ENCODE peak calls at places on chromosomes 16 and 17, in ten cellular contexts. One of them, this sample, is unnamed.

GRCh38 chr17:28550858-28551257 is 1.6 kb downstream of the UNC119 start:
- DNase-seq in RPMI7951: no peak
- DNase-seq in germinal center: no peak
- DNase-seq in stimulated activated CD4-positive, alpha-beta T cell treated with anti-CD3 and anti-CD28 coated beads, Interleukin-1b, Interleukin-23, amount 100 ng/mL, for 1 hour: no peak
- DNase-seq in B cell: no peak
- DNase-seq in heart right ventricle: no peak
- DNase-seq in activated CD4-positive, alpha-beta T cell treated with anti-CD3 and anti-CD28 coated beads, Interleukin-2, amount 50 U/mL, for 4 hours: no peak
- DNase-seq in cardiac fibroblast: no peak
- DNase-seq in progenitor cell of endocrine pancreas: no peak
- DNase-seq in neural crest cell: no peak
- DNase-seq in this sample: no peak

GRCh38 chr17:42087736-42088705 is 10.3 kb downstream of the ZNF385C start:
- DNase-seq in RPMI7951: no peak
- DNase-seq in germinal center: no peak
- DNase-seq in stimulated activated CD4-positive, alpha-beta T cell treated with anti-CD3 and anti-CD28 coated beads, Interleukin-1b, Interleukin-23, amount 100 ng/mL, for 1 hour: no peak
- DNase-seq in B cell: no peak
- DNase-seq in heart right ventricle: no peak
- DNase-seq in activated CD4-positive, alpha-beta T cell treated with anti-CD3 and anti-CD28 coated beads, Interleukin-2, amount 50 U/mL, for 4 hours: no peak
- DNase-seq in cardiac fibroblast: no peak
- DNase-seq in progenitor cell of endocrine pancreas: no peak
- DNase-seq in neural crest cell: no peak
- DNase-seq in this sample: no peak

GRCh38 chr16:78851266-78851665 is 749.3 kb downstream of the MAF start:
- DNase-seq in RPMI7951: no peak
- DNase-seq in germinal center: no peak
- DNase-seq in stimulated activated CD4-positive, alpha-beta T cell treated with anti-CD3 and anti-CD28 coated beads, Interleukin-1b, Interleukin-23, amount 100 ng/mL, for 1 hour: no peak
- DNase-seq in B cell: no peak
- DNase-seq in heart right ventricle: no peak
- DNase-seq in activated CD4-positive, alpha-beta T cell treated with anti-CD3 and anti-CD28 coated beads, Interleukin-2, amount 50 U/mL, for 4 hours: no peak
- DNase-seq in cardiac fibroblast: no peak
- DNase-seq in progenitor cell of endocrine pancreas: no peak
- DNase-seq in neural crest cell: no peak
- DNase-seq in this sample: no peak

GRCh38 chr17:15896834-15897233 is 48.1 kb upstream of the ADORA2B start:
- DNase-seq in RPMI7951: no peak
- DNase-seq in germinal center: no peak
- DNase-seq in stimulated activated CD4-positive, alpha-beta T cell treated with anti-CD3 and anti-CD28 coated beads, Interleukin-1b, Interleukin-23, amount 100 ng/mL, for 1 hour: no peak
- DNase-seq in B cell: no peak
- DNase-seq in heart right ventricle: no peak
- DNase-seq in activated CD4-positive, alpha-beta T cell treated with anti-CD3 and anti-CD28 coated beads, Interleukin-2, amount 50 U/mL, for 4 hours: no peak
- DNase-seq in cardiac fibroblast: no peak
- DNase-seq in progenitor cell of endocrine pancreas: no peak
- DNase-seq in neural crest cell: no peak
- DNase-seq in this sample: no peak

GRCh38 chr17:15663176-15663575 is 20.9 kb downstream of the TRIM16 start:
- DNase-seq in RPMI7951: no peak
- DNase-seq in germinal center: no peak
- DNase-seq in stimulated activated CD4-positive, alpha-beta T cell treated with anti-CD3 and anti-CD28 coated beads, Interleukin-1b, Interleukin-23, amount 100 ng/mL, for 1 hour: no peak
- DNase-seq in B cell: no peak
- DNase-seq in heart right ventricle: no peak
- DNase-seq in activated CD4-positive, alpha-beta T cell treated with anti-CD3 and anti-CD28 coated beads, Interleukin-2, amount 50 U/mL, for 4 hours: no peak
- DNase-seq in cardiac fibroblast: no peak
- DNase-seq in progenitor cell of endocrine pancreas: no peak
- DNase-seq in neural crest cell: no peak
- DNase-seq in this sample: no peak

GRCh38 chr16:4358831-4359561 is 7.9 kb upstream of the PAM16 start:
- DNase-seq in RPMI7951: peak; percentile 26
- DNase-seq in germinal center: peak; percentile 67
- DNase-seq in stimulated activated CD4-positive, alpha-beta T cell treated with anti-CD3 and anti-CD28 coated beads, Interleukin-1b, Interleukin-23, amount 100 ng/mL, for 1 hour: peak; percentile 50
- DNase-seq in B cell: peak; percentile 70
- DNase-seq in heart right ventricle: peak; percentile 78
- DNase-seq in activated CD4-positive, alpha-beta T cell treated with anti-CD3 and anti-CD28 coated beads, Interleukin-2, amount 50 U/mL, for 4 hours: peak; percentile 55
- DNase-seq in cardiac fibroblast: peak; percentile 46
- DNase-seq in progenitor cell of endocrine pancreas: peak; percentile 83
- DNase-seq in neural crest cell: peak; percentile 77
- DNase-seq in this sample: peak; percentile 80

GRCh38 chr17:49971848-49972485 is 3.0 kb downstream of the DLX4 start:
- DNase-seq in RPMI7951: peak; percentile 49
- DNase-seq in germinal center: no peak
- DNase-seq in stimulated activated CD4-positive, alpha-beta T cell treated with anti-CD3 and anti-CD28 coated beads, Interleukin-1b, Interleukin-23, amount 100 ng/mL, for 1 hour: no peak
- DNase-seq in B cell: no peak
- DNase-seq in heart right ventricle: no peak
- DNase-seq in activated CD4-positive, alpha-beta T cell treated with anti-CD3 and anti-CD28 coated beads, Interleukin-2, amount 50 U/mL, for 4 hours: no peak
- DNase-seq in cardiac fibroblast: no peak
- DNase-seq in progenitor cell of endocrine pancreas: no peak
- DNase-seq in neural crest cell: no peak
- DNase-seq in this sample: no peak

GRCh38 chr17:80124351-80124981 is 22.5 kb downstream of the EIF4A3 start:
- DNase-seq in RPMI7951: peak; percentile 25
- DNase-seq in germinal center: no peak
- DNase-seq in stimulated activated CD4-positive, alpha-beta T cell treated with anti-CD3 and anti-CD28 coated beads, Interleukin-1b, Interleukin-23, amount 100 ng/mL, for 1 hour: no peak
- DNase-seq in B cell: no peak
- DNase-seq in heart right ventricle: no peak
- DNase-seq in activated CD4-positive, alpha-beta T cell treated with anti-CD3 and anti-CD28 coated beads, Interleukin-2, amount 50 U/mL, for 4 hours: no peak
- DNase-seq in cardiac fibroblast: peak; percentile 91
- DNase-seq in progenitor cell of endocrine pancreas: peak; percentile 44
- DNase-seq in neural crest cell: peak; percentile 40
- DNase-seq in this sample: peak; percentile 62

GRCh38 chr17:76556759-76557367 is 17.0 kb downstream of the PRCD start:
- DNase-seq in RPMI7951: peak; percentile 41
- DNase-seq in germinal center: no peak
- DNase-seq in stimulated activated CD4-positive, alpha-beta T cell treated with anti-CD3 and anti-CD28 coated beads, Interleukin-1b, Interleukin-23, amount 100 ng/mL, for 1 hour: no peak
- DNase-seq in B cell: no peak
- DNase-seq in heart right ventricle: no peak
- DNase-seq in activated CD4-positive, alpha-beta T cell treated with anti-CD3 and anti-CD28 coated beads, Interleukin-2, amount 50 U/mL, for 4 hours: no peak
- DNase-seq in cardiac fibroblast: peak; percentile 70
- DNase-seq in progenitor cell of endocrine pancreas: no peak
- DNase-seq in neural crest cell: no peak
- DNase-seq in this sample: no peak

GRCh38 chr16:85910854-85911247 is 11.9 kb downstream of the IRF8 start:
- DNase-seq in RPMI7951: no peak
- DNase-seq in germinal center: no peak
- DNase-seq in stimulated activated CD4-positive, alpha-beta T cell treated with anti-CD3 and anti-CD28 coated beads, Interleukin-1b, Interleukin-23, amount 100 ng/mL, for 1 hour: no peak
- DNase-seq in B cell: no peak
- DNase-seq in heart right ventricle: no peak
- DNase-seq in activated CD4-positive, alpha-beta T cell treated with anti-CD3 and anti-CD28 coated beads, Interleukin-2, amount 50 U/mL, for 4 hours: no peak
- DNase-seq in cardiac fibroblast: no peak
- DNase-seq in progenitor cell of endocrine pancreas: no peak
- DNase-seq in neural crest cell: no peak
- DNase-seq in this sample: no peak

GRCh38 chr17:20234266-20234665 is 225.1 kb downstream of the SPECC1 start:
- DNase-seq in RPMI7951: no peak
- DNase-seq in germinal center: no peak
- DNase-seq in stimulated activated CD4-positive, alpha-beta T cell treated with anti-CD3 and anti-CD28 coated beads, Interleukin-1b, Interleukin-23, amount 100 ng/mL, for 1 hour: no peak
- DNase-seq in B cell: no peak
- DNase-seq in heart right ventricle: no peak
- DNase-seq in activated CD4-positive, alpha-beta T cell treated with anti-CD3 and anti-CD28 coated beads, Interleukin-2, amount 50 U/mL, for 4 hours: peak; percentile 26
- DNase-seq in cardiac fibroblast: no peak
- DNase-seq in progenitor cell of endocrine pancreas: no peak
- DNase-seq in neural crest cell: no peak
- DNase-seq in this sample: no peak

GRCh38 chr16:84548971-84549844 is 44.7 kb upstream of the MEAK7 start:
- DNase-seq in RPMI7951: peak; percentile 65
- DNase-seq in germinal center: no peak
- DNase-seq in stimulated activated CD4-positive, alpha-beta T cell treated with anti-CD3 and anti-CD28 coated beads, Interleukin-1b, Interleukin-23, amount 100 ng/mL, for 1 hour: no peak
- DNase-seq in B cell: no peak
- DNase-seq in heart right ventricle: no peak
- DNase-seq in activated CD4-positive, alpha-beta T cell treated with anti-CD3 and anti-CD28 coated beads, Interleukin-2, amount 50 U/mL, for 4 hours: peak; percentile 54
- DNase-seq in cardiac fibroblast: no peak
- DNase-seq in progenitor cell of endocrine pancreas: no peak
- DNase-seq in neural crest cell: no peak
- DNase-seq in this sample: peak; percentile 13

GRCh38 chr17:3602499-3602898 is 6.7 kb downstream of the TRPV1 start:
- DNase-seq in RPMI7951: peak; percentile 39
- DNase-seq in germinal center: peak; percentile 64
- DNase-seq in stimulated activated CD4-positive, alpha-beta T cell treated with anti-CD3 and anti-CD28 coated beads, Interleukin-1b, Interleukin-23, amount 100 ng/mL, for 1 hour: no peak
- DNase-seq in B cell: peak; percentile 47
- DNase-seq in heart right ventricle: no peak
- DNase-seq in activated CD4-positive, alpha-beta T cell treated with anti-CD3 and anti-CD28 coated beads, Interleukin-2, amount 50 U/mL, for 4 hours: no peak
- DNase-seq in cardiac fibroblast: peak; percentile 40
- DNase-seq in progenitor cell of endocrine pancreas: no peak
- DNase-seq in neural crest cell: no peak
- DNase-seq in this sample: no peak

This sample was measured in endothelial cell.